ENCODE peak calls at places on chromosomes 11 and 22, in six cellular contexts. W, Z, S, U, I and R are unnamed samples.

GRCh38 chr11:12880327-12880726 is 128.8 kb upstream of the RASSF10 start:
- DNase-seq in W (no peak), Z (no peak), S (no peak), U (no peak), I (no peak), R (no peak)

GRCh38 chr22:17077255-17077654 is 7.5 kb upstream of the IL17RA start:
- DNase-seq in W (no peak), Z (peak), S (no peak), U (no peak), I (no peak), R (peak)

GRCh38 chr11:114116800-114117199 is 57.3 kb downstream of the ZBTB16 start:
- DNase-seq in W (no peak), Z (no peak), S (no peak), U (no peak), I (no peak), R (no peak)

GRCh38 chr11:12216542-12217422 is 106.4 kb downstream of the MICAL2 start:
- DNase-seq in W (no peak), Z (no peak), S (no peak), U (no peak), I (no peak), R (no peak)

GRCh38 chr11:123063396-123064267 is 1.7 kb upstream of the HSPA8 start:
- DNase-seq in W (no peak), Z (no peak), S (no peak), U (no peak), I (peak), R (peak)

GRCh38 chr11:553083-553948 is 7.2 kb downstream of the LMNTD2 start:
- DNase-seq in W (no peak), Z (no peak), S (no peak), U (no peak), I (no peak), R (no peak)

GRCh38 chr11:19715373-19715772 is 2.7 kb downstream of the NAV2 start:
- DNase-seq in W (peak), Z (peak), S (no peak), U (no peak), I (peak), R (peak)

GRCh38 chr11:95922099-95922498 is 1.8 kb downstream of the MTMR2 start:
- DNase-seq in W (no peak), Z (no peak), S (no peak), U (no peak), I (no peak), R (peak)

GRCh38 chr11:16774920-16775603 is 36.6 kb downstream of the C11orf58 start:
- DNase-seq in W (no peak), Z (no peak), S (peak), U (no peak), I (no peak), R (no peak)

GRCh38 chr22:38949889-38950405 is 7.5 kb upstream of the APOBEC3A start:
- DNase-seq in W (no peak), Z (no peak), S (peak), U (no peak), I (no peak), R (no peak)

GRCh38 chr11:42465613-42466012 is 846.2 kb upstream of the API5 start:
- DNase-seq in W (no peak), Z (no peak), S (no peak), U (no peak), I (no peak), R (no peak)

GRCh38 chr11:117039897-117040296 is 58.3 kb downstream of the SIK3 start:
- DNase-seq in W (no peak), Z (no peak), S (no peak), U (no peak), I (no peak), R (no peak)